ENCODE peak calls at places on chromosomes 3 and 15, in ten cellular contexts. O is sciatic nerve; Q is occipital lobe; V is endothelial cell; N is Karpas-422; A is WTC11; P is naive thymus-derived CD8-positive, alpha-beta T cell; B is T follicular helper cell; M is GOT3; L is HEK293T. I is an unnamed sample.

GRCh38 chr15:64930019-64930652 is 18.4 kb downstream of the ANKDD1A start:
- DNase-seq in O (no peak), Q (no peak), V (no peak), N (no peak), A (no peak), P (no peak), B (no peak), M (no peak), L (no peak), I (no peak)

GRCh38 chr15:88646951-88647350 is 8.1 kb downstream of the ISG20 start:
- DNase-seq in O (peak; percentile 44), Q (no peak), V (no peak), N (no peak), A (no peak), P (no peak), B (no peak), M (no peak), L (no peak), I (no peak)

GRCh38 chr15:31365655-31366127 is 39.1 kb downstream of the KLF13 start:
- DNase-seq in O (peak; percentile 90), Q (peak; percentile 94), V (peak; percentile 59), N (peak; percentile 84), A (peak; percentile 78), P (peak; percentile 86), B (peak; percentile 62), M (no peak), L (no peak), I (no peak)

GRCh38 chr15:41772720-41773331 is 1.5 kb upstream of the MAPKBP1 start:
- DNase-seq in O (no peak), Q (peak; percentile 13), V (peak; percentile 60), N (peak; percentile 90), A (peak; percentile 48), P (peak; percentile 65), B (peak; percentile 48), M (no peak), L (peak; percentile 45), I (peak; percentile 34)

GRCh38 chr3:177483182-177483967 is 286.1 kb upstream of the TBL1XR1 start:
- DNase-seq in O (no peak), Q (no peak), V (peak; percentile 62), N (no peak), A (peak; percentile 26), P (no peak), B (no peak), M (no peak), L (peak; percentile 36), I (peak; percentile 16)

GRCh38 chr3:44065741-44066140 is 175.9 kb upstream of the TOPAZ1 start:
- DNase-seq in O (no peak), Q (no peak), V (no peak), N (no peak), A (peak; percentile 56), P (no peak), B (no peak), M (no peak), L (no peak), I (peak; percentile 6)

GRCh38 chr15:23565395-23566069 is at the start of gene MKRN3:
- DNase-seq in O (peak; percentile 61), Q (no peak), V (peak; percentile 15), N (peak; percentile 91), A (no peak), P (peak; percentile 35), B (no peak), M (peak; percentile 60), L (no peak), I (peak; percentile 70)

GRCh38 chr3:178022599-178022998 is 513.6 kb upstream of the KCNMB2 start:
- DNase-seq in O (no peak), Q (peak; percentile 2), V (no peak), N (no peak), A (no peak), P (no peak), B (no peak), M (no peak), L (peak; percentile 4), I (no peak)

GRCh38 chr15:43799209-43799944 is 643 bp downstream of the SERINC4 start:
- DNase-seq in O (no peak), Q (no peak), V (no peak), N (peak; percentile 84), A (no peak), P (no peak), B (no peak), M (no peak), L (no peak), I (no peak)

GRCh38 chr3:118932822-118933558 is 101.7 kb downstream of the IGSF11 start:
- DNase-seq in O (peak; percentile 62), Q (no peak), V (no peak), N (no peak), A (no peak), P (no peak), B (no peak), M (no peak), L (no peak), I (peak; percentile 36)

GRCh38 chr15:78838480-78838879 is 27.2 kb upstream of the ADAMTS7 start:
- DNase-seq in O (no peak), Q (no peak), V (no peak), N (no peak), A (no peak), P (no peak), B (no peak), M (no peak), L (no peak), I (peak; percentile 58)